ENCODE peak calls at places on chromosomes 16 and 17, in seven cellular contexts. I is mammary epithelial cell, R is endodermal cell, A is fibroblast of lung, C is neuronal stem cell, Z is IMR-90, W is H9. U is an unnamed sample.

GRCh38 chr17:82882715-82883446 is 43.1 kb upstream of the ZNF750 start:
- DNase-seq in Z (no peak), I (no peak), W (no peak), A (no peak), R (no peak), C (no peak), U (no peak)

GRCh38 chr16:82736161-82736697 is 109.5 kb downstream of the CDH13 start:
- DNase-seq in Z (no peak), A (no peak), I (no peak), W (no peak), C (no peak), R (no peak), U (no peak)

GRCh38 chr16:1677339-1677738 is 740 bp upstream of the JPT2 start:
- DNase-seq in W (no peak), C (no peak), Z (no peak), A (no peak), R (no peak), I (no peak), U (peak)

GRCh38 chr16:27226476-27226875 is 23.1 kb downstream of the KDM8 start:
- DNase-seq in W (no peak), Z (no peak), I (peak), R (no peak), A (no peak), C (no peak), U (no peak)

GRCh38 chr17:74241434-74241833 is 28.1 kb downstream of the TTYH2 start:
- DNase-seq in R (no peak), I (no peak), C (no peak), W (no peak), Z (no peak), A (no peak), U (no peak)

GRCh38 chr17:62724398-62725146 is 83.5 kb downstream of the MARCHF10 start:
- DNase-seq in Z (peak), R (peak), C (no peak), I (peak), W (peak), A (no peak), U (no peak)

GRCh38 chr16:88924834-88925539 is 52.0 kb downstream of the CBFA2T3 start:
- DNase-seq in R (peak), W (peak), Z (peak), A (peak), C (no peak), I (peak), U (peak)

GRCh38 chr17:72826602-72827001 is 265.9 kb downstream of the SLC39A11 start:
- DNase-seq in A (peak), Z (peak), C (no peak), I (peak), W (no peak), R (no peak), U (no peak)

DNA sequence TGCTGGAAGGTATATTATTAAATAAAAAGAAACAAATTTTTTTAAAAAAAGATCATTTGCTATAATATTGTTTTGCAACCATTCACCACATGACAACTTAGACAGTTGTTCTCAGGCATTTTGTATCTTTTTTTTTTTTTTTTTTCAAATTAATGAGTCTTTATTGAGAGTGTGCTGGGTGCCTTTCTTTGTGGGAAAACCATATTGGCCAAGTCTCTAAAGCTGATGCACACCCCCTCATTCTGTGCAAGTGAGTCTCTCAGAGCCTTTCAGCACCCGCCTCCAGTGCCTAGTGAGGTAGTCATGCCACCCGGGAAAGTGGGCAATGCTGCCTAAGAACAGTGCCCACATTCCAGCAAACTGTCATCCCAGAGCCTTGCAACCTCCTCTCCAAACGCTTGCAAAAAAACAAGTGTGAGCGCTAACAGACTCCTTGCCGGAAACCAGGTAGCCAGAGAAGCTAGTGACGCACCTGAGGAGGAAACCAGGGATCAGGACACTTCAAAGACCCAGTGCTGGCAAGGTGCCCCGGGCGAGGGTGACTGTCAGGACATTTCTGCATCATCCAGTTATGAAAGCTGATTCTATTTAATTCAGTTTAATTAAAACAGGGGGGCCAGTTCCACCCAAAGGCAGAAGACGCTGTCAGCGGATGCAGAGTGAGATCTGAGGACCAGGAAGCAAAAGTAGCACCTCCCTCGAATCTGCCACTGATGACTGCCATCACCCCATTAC is 34.9 kb downstream of the SMARCE1 start:
- DNase-seq in Z (no peak), C (no peak), A (no peak), R (no peak), I (peak), W (no peak), U (no peak)
- H3K9ac ChIP-seq in Z (no peak), C (no peak), A (no peak), R (no peak), I (no peak), W (no peak), U (no peak)

GRCh38 chr16:81608515-81609209 is 164.1 kb downstream of the CMIP start:
- DNase-seq in A (peak), W (no peak), Z (peak), I (peak), R (no peak), C (no peak), U (no peak)
- H3K9ac ChIP-seq in A (no peak), W (no peak), Z (no peak), I (no peak), R (no peak), C (no peak), U (no peak)

GRCh38 chr17:51244041-51244440 is 15.8 kb downstream of the MBTD1 start:
- DNase-seq in Z (no peak), W (no peak), R (no peak), I (no peak), C (no peak), A (no peak), U (no peak)

GRCh38 chr17:51234162-51234561 is 25.7 kb downstream of the MBTD1 start:
- DNase-seq in Z (no peak), A (no peak), I (no peak), R (no peak), C (no peak), W (no peak), U (no peak)

GRCh38 chr17:51240275-51240674 is 19.6 kb downstream of the MBTD1 start:
- DNase-seq in W (no peak), I (no peak), Z (no peak), C (no peak), R (no peak), A (no peak), U (no peak)

GRCh38 chr17:51238253-51238887 is 21.5 kb downstream of the MBTD1 start:
- DNase-seq in R (no peak), C (no peak), Z (no peak), W (no peak), A (no peak), I (no peak), U (no peak)
- H3K9ac ChIP-seq in R (no peak), C (no peak), Z (no peak), W (no peak), A (no peak), I (no peak), U (no peak)

GRCh38 chr17:7383371-7383741 is 2.5 kb downstream of the TNK1 start:
- DNase-seq in I (no peak), W (no peak), C (no peak), Z (no peak), A (no peak), R (peak), U (no peak)
- H3K9ac ChIP-seq in I (no peak), W (no peak), C (peak), Z (no peak), A (no peak), R (no peak), U (no peak)

GRCh38 chr16:85663891-85664321 is 24.8 kb downstream of the GINS2 start:
- DNase-seq in I (no peak), C (no peak), W (no peak), Z (peak), R (no peak), A (no peak), U (no peak)

GRCh38 chr16:85662976-85663830 is 25.6 kb downstream of the GINS2 start:
- DNase-seq in A (no peak), R (no peak), Z (no peak), I (no peak), C (no peak), W (no peak), U (no peak)

GRCh38 chr16:85665373-85665740 is 23.4 kb downstream of the GINS2 start:
- DNase-seq in R (no peak), I (no peak), Z (no peak), A (no peak), W (no peak), C (no peak), U (no peak)

GRCh38 chr16:85665929-85666328 is 22.8 kb downstream of the GINS2 start:
- DNase-seq in R (no peak), W (no peak), A (no peak), Z (no peak), C (no peak), I (no peak), U (no peak)

DNA sequence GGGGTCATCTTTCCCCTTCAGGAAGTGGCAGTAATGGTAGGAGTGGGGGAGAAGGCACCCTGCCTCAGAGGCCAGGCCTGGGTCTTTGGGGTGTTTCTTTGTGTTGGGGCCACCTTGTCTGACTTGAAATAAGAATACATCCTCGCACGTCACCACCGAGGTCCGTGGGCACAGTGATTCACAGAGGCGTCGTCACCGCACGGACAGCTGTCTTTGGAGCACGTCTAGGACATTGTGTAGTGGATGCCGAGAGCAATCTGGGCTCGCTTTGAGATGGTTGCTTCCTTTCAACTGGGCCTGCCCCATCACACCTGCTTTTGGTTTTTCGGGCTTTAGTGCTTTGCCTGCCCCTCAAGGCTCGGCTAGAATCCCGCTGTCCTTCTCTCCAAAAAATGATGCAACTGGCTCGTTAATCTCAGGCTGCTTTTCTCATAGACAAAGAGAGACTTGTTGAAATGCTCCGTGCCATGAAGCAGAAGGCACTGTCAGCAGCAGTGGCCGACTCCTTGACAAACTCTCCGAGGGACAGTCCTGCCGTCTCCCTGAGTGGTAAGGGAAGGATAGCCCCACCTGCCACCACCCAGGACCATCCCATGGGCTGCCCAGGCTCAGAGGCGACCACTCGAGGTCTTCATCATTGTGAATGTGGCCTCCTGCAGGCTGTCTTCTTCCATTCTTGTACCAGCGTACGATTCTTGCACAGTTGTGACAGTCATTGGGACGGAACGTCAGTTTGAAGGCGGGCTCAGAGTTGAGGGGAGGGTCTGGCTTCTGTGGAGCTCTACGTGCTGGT is 24.0 kb downstream of the GINS2 start:
- DNase-seq in W (no peak), Z (no peak), A (no peak), R (no peak), C (no peak), I (no peak), U (no peak)
- H3K9ac ChIP-seq in W (no peak), Z (no peak), A (no peak), R (no peak), C (no peak), I (no peak), U (no peak)

DNA sequence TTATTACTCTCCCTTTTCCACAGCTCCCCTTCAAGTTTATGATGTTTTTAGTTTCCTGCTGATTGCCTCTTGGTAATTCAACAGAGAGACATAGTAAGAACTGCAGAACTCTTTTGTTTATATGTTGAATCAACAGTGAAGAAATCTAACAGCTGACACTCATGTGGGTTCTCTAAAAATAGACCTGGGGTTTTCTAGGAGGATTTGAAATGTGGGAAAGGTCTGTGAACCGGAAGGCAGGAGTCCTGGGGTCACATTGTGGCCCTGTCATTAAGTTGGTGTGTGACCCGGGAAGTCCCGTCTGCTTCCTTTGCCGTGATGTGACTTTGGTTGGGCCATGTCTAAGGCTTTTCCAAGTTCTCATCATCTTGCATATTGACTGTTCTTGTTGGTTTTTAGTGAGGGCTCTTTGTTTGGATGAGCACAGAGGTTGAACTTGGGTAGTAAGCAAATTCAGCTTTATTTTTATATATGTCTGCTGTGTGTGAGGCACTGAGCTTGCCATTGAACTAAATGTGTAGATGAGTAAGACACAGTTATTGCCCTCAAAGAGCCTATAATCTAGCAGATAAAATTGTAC is 48.5 kb upstream of the HS3ST3A1 start:
- DNase-seq in R (no peak), C (no peak), I (no peak), Z (peak), W (no peak), A (no peak), U (no peak)
- H3K9ac ChIP-seq in R (no peak), C (no peak), I (no peak), Z (no peak), W (no peak), A (no peak), U (no peak)

GRCh38 chr17:42378597-42379594 is 9.3 kb downstream of the STAT3 start:
- DNase-seq in I (peak), C (no peak), W (no peak), R (no peak), Z (peak), A (peak), U (no peak)
- H3K9ac ChIP-seq in I (peak), C (no peak), W (no peak), R (no peak), Z (peak), A (no peak), U (peak)

DNA sequence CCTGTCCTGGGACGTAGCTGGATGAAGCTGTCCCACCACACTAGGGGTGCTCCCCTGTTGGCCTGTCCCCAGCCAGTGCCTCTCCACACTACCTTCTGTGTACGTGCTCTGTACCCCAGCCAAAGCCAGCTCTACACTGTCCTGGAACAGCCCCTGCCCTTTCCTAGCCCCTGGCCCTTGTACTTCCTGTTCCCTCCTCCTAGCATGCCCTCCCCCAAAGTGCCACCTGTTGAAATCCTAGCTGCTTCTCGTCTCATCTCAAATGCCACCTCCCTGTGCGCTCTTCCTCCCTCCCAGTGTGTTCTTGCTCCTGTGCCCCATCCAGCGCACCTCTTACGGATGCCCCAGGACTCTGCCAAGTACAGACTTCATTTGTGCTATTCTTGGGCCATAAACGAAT is 33.5 kb downstream of the IRX3 start:
- DNase-seq in I (no peak), A (no peak), R (no peak), C (no peak), W (no peak), Z (no peak), U (no peak)
- H3K9ac ChIP-seq in I (no peak), A (no peak), R (no peak), C (no peak), W (no peak), Z (no peak), U (no peak)

DNA sequence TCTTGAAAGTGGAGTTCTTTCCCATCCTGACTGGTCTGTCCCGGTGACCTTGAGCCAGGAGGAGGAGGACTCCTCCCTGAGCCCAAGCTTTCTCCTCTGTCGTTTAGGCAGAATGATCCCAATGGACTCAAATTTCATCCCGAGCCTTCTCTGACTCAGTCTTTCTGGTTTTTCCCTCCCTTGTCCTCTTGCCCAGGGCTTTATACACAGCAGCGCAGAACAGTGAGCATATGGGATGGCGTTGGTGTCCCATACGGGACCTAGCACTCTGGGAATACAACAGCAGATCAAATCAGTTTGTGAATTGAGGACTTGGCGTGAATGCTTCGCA is 950 bp upstream of the XYLT1 start:
- DNase-seq in Z (peak), R (no peak), C (no peak), W (no peak), A (peak), I (peak), U (no peak)
- H3K9ac ChIP-seq in Z (no peak), R (no peak), C (no peak), W (no peak), A (peak), I (no peak), U (no peak)